ENCODE peak calls at places on chromosomes 7 and 10, in four cellular contexts. B is K562, Y is Panc1, S is HepG2. F is an unnamed sample.

GRCh38 chr7:45162943-45163691 is 5.5 kb downstream of the RAMP3 start:
- DNase-seq in B (no peak), Y (no peak), S (no peak), F (no peak)

GRCh38 chr10:76012928-76013327 is 581.5 kb downstream of the LRMDA start:
- DNase-seq in B (no peak), Y (no peak), S (no peak), F (no peak)

GRCh38 chr10:113680172-113681111 is 730 bp downstream of the CASP7 start:
- DNase-seq in B (peak; percentile 5), Y (peak; percentile 25), S (peak; percentile 24), F (no peak)

GRCh38 chr10:69438531-69439349 is 12.5 kb upstream of the TSPAN15 start:
- DNase-seq in B (no peak), Y (no peak), S (no peak), F (peak; percentile 42)

GRCh38 chr7:129567377-129567776 is 44.1 kb upstream of the NRF1 start:
- DNase-seq in B (no peak), Y (no peak), S (no peak), F (no peak)

GRCh38 chr10:132419631-132420468 is 22.9 kb downstream of the PWWP2B start:
- DNase-seq in B (no peak), Y (no peak), S (no peak), F (no peak)

GRCh38 chr7:40546616-40547501 is 412.1 kb downstream of the SUGCT start:
- DNase-seq in B (no peak), Y (no peak), S (no peak), F (no peak)

GRCh38 chr7:134741901-134742635 is 37.4 kb upstream of the CALD1 start:
- DNase-seq in B (no peak), Y (no peak), S (no peak), F (no peak)

GRCh38 chr10:79196470-79197461 is 128.0 kb downstream of the ZMIZ1 start:
- DNase-seq in B (peak; percentile 91), Y (no peak), S (peak; percentile 55), F (peak; percentile 36)

GRCh38 chr7:89021741-89022140 is 226.2 kb upstream of the TEX47 start:
- DNase-seq in B (no peak), Y (no peak), S (no peak), F (no peak)

GRCh38 chr10:7908541-7909210 is 90.4 kb downstream of the TAF3 start:
- DNase-seq in B (no peak), Y (no peak), S (peak; percentile 92), F (no peak)

GRCh38 chr7:80807166-80807900 is 111.5 kb downstream of the SEMA3C start:
- DNase-seq in B (no peak), Y (no peak), S (no peak), F (no peak)

GRCh38 chr7:128454808-128455555 is 696 bp upstream of the HILPDA start:
- DNase-seq in B (peak; percentile 25), Y (no peak), S (no peak), F (no peak)

GRCh38 chr7:87797798-87798403 is 78.3 kb downstream of the SLC25A40 start:
- DNase-seq in B (no peak), Y (peak; percentile 58), S (peak; percentile 48), F (peak; percentile 35)

GRCh38 chr7:126755381-126755780 is 497.4 kb downstream of the GRM8 start:
- DNase-seq in B (no peak), Y (no peak), S (no peak), F (no peak)

GRCh38 chr10:14450041-14450491 is 119.3 kb upstream of the FRMD4A start:
- DNase-seq in B (no peak), Y (no peak), S (no peak), F (no peak)

GRCh38 chr10:30013684-30014246 is 45.6 kb downstream of the JCAD start:
- DNase-seq in B (no peak), Y (no peak), S (peak; percentile 12), F (no peak)

GRCh38 chr10:74322141-74322540 is 171.1 kb downstream of the ADK start:
- DNase-seq in B (no peak), Y (no peak), S (no peak), F (no peak)

GRCh38 chr10:132337019-132337418 is 5.0 kb downstream of the LRRC27 start:
- DNase-seq in B (no peak), Y (no peak), S (no peak), F (no peak)

GRCh38 chr10:87538092-87538795 is 33.6 kb downstream of the MINPP1 start:
- DNase-seq in B (no peak), Y (no peak), S (no peak), F (no peak)

GRCh38 chr7:155182406-155182970 is 112.4 kb downstream of the HTR5A start:
- DNase-seq in B (no peak), Y (no peak), S (no peak), F (no peak)

GRCh38 chr7:36208406-36208805 is 55.4 kb downstream of the EEPD1 start:
- DNase-seq in B (no peak), Y (no peak), S (no peak), F (no peak)

GRCh38 chr10:778626-779330 is 89.3 kb upstream of the DIP2C start:
- DNase-seq in B (no peak), Y (no peak), S (no peak), F (no peak)

GRCh38 chr7:130940326-130940725 is 206.3 kb upstream of the KLF14 start:
- DNase-seq in B (no peak), Y (no peak), S (no peak), F (no peak)

GRCh38 chr7:94249631-94250030 is 145.1 kb upstream of the COL1A2 start:
- DNase-seq in B (no peak), Y (no peak), S (no peak), F (no peak)

GRCh38 chr7:156473476-156474240 is 166.9 kb upstream of the RNF32 start:
- DNase-seq in B (peak; percentile 59), Y (peak; percentile 46), S (peak; percentile 25), F (peak; percentile 27)

GRCh38 chr7:148303295-148304013 is 287.1 kb upstream of the C7orf33 start:
- DNase-seq in B (no peak), Y (no peak), S (no peak), F (no peak)

GRCh38 chr10:114030140-114030539 is 13.5 kb upstream of the ADRB1 start:
- DNase-seq in B (no peak), Y (no peak), S (no peak), F (peak; percentile 12)

GRCh38 chr7:8176370-8177081 is 85.4 kb downstream of the ICA1 start:
- DNase-seq in B (no peak), Y (no peak), S (no peak), F (no peak)

GRCh38 chr10:24617771-24618396 is 105.8 kb downstream of the ARHGAP21 start:
- DNase-seq in B (peak; percentile 68), Y (peak; percentile 24), S (peak; percentile 50), F (peak; percentile 45)

GRCh38 chr7:33982425-33982786 is 77.1 kb downstream of the BMPER start:
- DNase-seq in B (no peak), Y (no peak), S (no peak), F (peak; percentile 33)

GRCh38 chr7:31443457-31443856 is 70.4 kb upstream of the ITPRID1 start:
- DNase-seq in B (peak; percentile 63), Y (peak; percentile 30), S (peak; percentile 26), F (peak; percentile 32)

GRCh38 chr7:134627775-134628153 is 18.9 kb upstream of the BPGM start:
- DNase-seq in B (no peak), Y (no peak), S (no peak), F (no peak)

GRCh38 chr7:154484943-154485342 is 432.7 kb downstream of the DPP6 start:
- DNase-seq in B (no peak), Y (no peak), S (no peak), F (no peak)

GRCh38 chr7:29748286-29749099 is 57.8 kb upstream of the WIPF3 start:
- DNase-seq in B (no peak), Y (peak; percentile 51), S (peak; percentile 38), F (peak; percentile 35)

GRCh38 chr10:61627266-61627665 is 35.5 kb upstream of the CABCOCO1 start:
- DNase-seq in B (no peak), Y (no peak), S (no peak), F (no peak)
- TF ChIP-seq TCF7L2 in B (no peak), Y (no peak), S (no peak), F (no peak)

GRCh38 chr10:86390337-86391120 is 23.9 kb upstream of the GRID1 start:
- DNase-seq in B (no peak), Y (no peak), S (no peak), F (no peak)
- TF ChIP-seq TCF7L2 in B (no peak), Y (no peak), S (no peak), F (no peak)

DNA sequence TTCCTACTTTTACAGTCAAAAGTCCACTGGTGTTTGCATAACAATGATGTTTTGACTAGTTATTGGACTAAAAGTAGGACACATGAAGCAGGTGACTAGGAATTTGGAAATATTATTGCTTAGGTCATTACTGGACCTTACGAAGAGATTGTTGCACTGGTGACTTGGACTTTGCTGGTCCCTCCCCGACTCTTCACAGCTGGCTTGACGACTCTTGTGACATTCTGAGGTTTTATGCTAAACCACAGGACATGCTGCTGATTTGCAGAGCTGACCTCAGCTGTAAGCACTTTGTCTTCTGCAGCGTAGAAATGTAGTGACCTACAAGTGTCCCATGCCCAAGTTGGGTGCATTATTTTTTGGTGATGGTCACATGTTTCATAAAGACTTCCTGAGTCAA is 21.9 kb downstream of the PCBD1 start:
- DNase-seq in B (no peak), Y (no peak), S (no peak), F (no peak)
- TF ChIP-seq TCF7L2 in B (no peak), Y (no peak), S (no peak), F (no peak)

GRCh38 chr7:69430502-69431145 is 167.7 kb upstream of the AUTS2 start:
- DNase-seq in B (no peak), Y (no peak), S (no peak), F (no peak)
- TF ChIP-seq TCF7L2 in B (no peak), Y (no peak), S (no peak), F (no peak)